ENCODE peak calls at places on chromosomes 6 and 20, in eight cellular contexts. F is lower lobe of right lung; C is esophagus squamous epithelium; V is pancreas; U is dorsolateral prefrontal cortex; W is CD8-positive, alpha-beta T cell; M is OCI-LY7; L is ovary. E is an unnamed sample.

GRCh38 chr6:128731249-128732165 is 151.4 kb upstream of the LAMA2 start:
- DNase-seq in F (no peak), C (no peak), V (no peak), U (no peak), W (no peak), M (no peak), L (no peak), E (peak)

GRCh38 chr20:35339007-35339406 is 46.8 kb upstream of the FAM83C start:
- DNase-seq in F (no peak), C (no peak), V (no peak), U (no peak), W (no peak), M (no peak), L (no peak), E (peak)

GRCh38 chr6:3751019-3751729 is at the start of gene PXDC1:
- DNase-seq in F (peak), C (no peak), V (no peak), U (no peak), W (no peak), M (no peak), L (peak), E (no peak)

GRCh38 chr6:91575032-91575431 is 988.2 kb upstream of the MAP3K7 start:
- DNase-seq in F (no peak), C (no peak), V (no peak), U (no peak), W (no peak), M (no peak), L (no peak), E (no peak)

GRCh38 chr6:16163535-16164300 is 34.8 kb downstream of the MYLIP start:
- DNase-seq in F (no peak), C (no peak), V (no peak), U (no peak), W (no peak), M (no peak), L (no peak), E (peak)

GRCh38 chr6:26553264-26553738 is 15.1 kb downstream of the HMGN4 start:
- DNase-seq in F (peak), C (no peak), V (peak), U (peak), W (peak), M (peak), L (peak), E (no peak)

GRCh38 chr6:69044534-69044933 is 409.5 kb downstream of the ADGRB3 start:
- DNase-seq in F (no peak), C (no peak), V (no peak), U (no peak), W (no peak), M (no peak), L (no peak), E (no peak)

GRCh38 chr20:46872315-46873211 is 22.1 kb upstream of the EYA2 start:
- DNase-seq in F (no peak), C (no peak), V (no peak), U (peak), W (no peak), M (peak), L (no peak), E (peak)

GRCh38 chr6:34115396-34116314 is 30.2 kb downstream of the GRM4 start:
- DNase-seq in F (no peak), C (no peak), V (no peak), U (no peak), W (no peak), M (peak), L (peak), E (peak)

GRCh38 chr20:33811763-33812672 is 870 bp downstream of the CHMP4B start:
- DNase-seq in F (peak), C (no peak), V (peak), U (no peak), W (no peak), M (peak), L (peak), E (peak)

GRCh38 chr6:103142902-103143301 is 1716.8 kb downstream of the HACE1 start:
- DNase-seq in F (no peak), C (no peak), V (no peak), U (no peak), W (no peak), M (no peak), L (no peak), E (no peak)

GRCh38 chr6:57305754-57306153 is 11.7 kb upstream of the PRIM2 start:
- DNase-seq in F (no peak), C (no peak), V (no peak), U (no peak), W (no peak), M (no peak), L (no peak), E (no peak)

GRCh38 chr6:7433211-7433610 is 43.6 kb downstream of the RIOK1 start:
- DNase-seq in F (no peak), C (no peak), V (no peak), U (no peak), W (no peak), M (no peak), L (no peak), E (no peak)

GRCh38 chr20:6007529-6008103 is 46.2 kb downstream of the LRRN4 start:
- DNase-seq in F (no peak), C (no peak), V (no peak), U (no peak), W (no peak), M (no peak), L (no peak), E (no peak)

GRCh38 chr20:25039697-25040437 is 18.1 kb downstream of the ACSS1 start:
- DNase-seq in F (peak), C (no peak), V (peak), U (peak), W (no peak), M (no peak), L (peak), E (no peak)

GRCh38 chr6:44828780-44829179 is 441.3 kb downstream of the CDC5L start:
- DNase-seq in F (no peak), C (no peak), V (no peak), U (no peak), W (no peak), M (no peak), L (no peak), E (no peak)

GRCh38 chr6:33908025-33908424 is 104.2 kb upstream of the MLN start:
- DNase-seq in F (no peak), C (no peak), V (no peak), U (no peak), W (no peak), M (no peak), L (no peak), E (no peak)

GRCh38 chr6:42781811-42782688 is at the start of gene BICRAL:
- DNase-seq in F (peak), C (no peak), V (peak), U (no peak), W (peak), M (peak), L (peak), E (peak)

GRCh38 chr6:148749678-148750077 is 2.8 kb downstream of the UST start:
- DNase-seq in F (no peak), C (no peak), V (no peak), U (no peak), W (no peak), M (no peak), L (no peak), E (no peak)

GRCh38 chr6:52647199-52647598 is 23.7 kb upstream of the TMEM14A start:
- DNase-seq in F (no peak), C (no peak), V (no peak), U (no peak), W (no peak), M (no peak), L (no peak), E (no peak)

GRCh38 chr6:77857421-77857820 is 204.6 kb downstream of the MEI4 start:
- DNase-seq in F (no peak), C (no peak), V (no peak), U (no peak), W (no peak), M (no peak), L (no peak), E (no peak)

GRCh38 chr6:113018351-113019151 is 671.4 kb downstream of the RFPL4B start:
- DNase-seq in F (no peak), C (no peak), V (peak), U (no peak), W (no peak), M (no peak), L (no peak), E (peak)

GRCh38 chr6:130717657-130718056 is 109.5 kb upstream of the SMLR1 start:
- DNase-seq in F (no peak), C (no peak), V (no peak), U (no peak), W (no peak), M (no peak), L (no peak), E (no peak)

GRCh38 chr6:28880894-28881780 is 42.6 kb downstream of the TRIM27 start:
- DNase-seq in F (no peak), C (no peak), V (peak), U (peak), W (peak), M (peak), L (peak), E (peak)

GRCh38 chr20:13006825-13007224 is 1.9 kb upstream of the SPTLC3 start:
- DNase-seq in F (no peak), C (no peak), V (no peak), U (no peak), W (no peak), M (no peak), L (no peak), E (peak)

GRCh38 chr6:143539106-143539505 is 27.6 kb upstream of the FUCA2 start:
- DNase-seq in F (no peak), C (no peak), V (no peak), U (no peak), W (no peak), M (no peak), L (no peak), E (no peak)

DNA sequence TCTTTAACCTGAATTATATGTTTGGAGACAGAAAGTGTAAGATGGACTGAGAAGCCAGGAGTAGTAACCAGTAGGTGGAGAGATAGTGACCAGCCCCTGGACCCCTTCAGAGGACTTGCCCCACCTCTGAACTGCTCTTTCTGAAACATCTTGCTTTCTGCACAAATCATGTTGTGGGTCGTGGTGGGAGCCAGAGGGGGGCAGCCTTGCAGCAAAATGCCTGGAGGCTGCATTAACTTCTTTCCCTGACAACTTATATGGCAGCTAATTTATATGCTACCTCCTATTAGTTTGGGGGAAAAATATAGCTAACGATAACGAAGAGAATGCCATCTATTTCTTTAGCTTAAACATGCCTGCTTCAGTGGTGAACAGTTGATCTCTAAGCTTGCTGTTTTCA is 859.8 kb downstream of the MAFB start:
- DNase-seq in F (no peak), C (no peak), V (no peak), U (no peak), W (no peak), M (no peak), L (no peak), E (no peak)
- TF ChIP-seq CTCF in F (peak), C (no peak), V (no peak), U (no peak), W (no peak), M (peak), L (no peak), E (no peak)

DNA sequence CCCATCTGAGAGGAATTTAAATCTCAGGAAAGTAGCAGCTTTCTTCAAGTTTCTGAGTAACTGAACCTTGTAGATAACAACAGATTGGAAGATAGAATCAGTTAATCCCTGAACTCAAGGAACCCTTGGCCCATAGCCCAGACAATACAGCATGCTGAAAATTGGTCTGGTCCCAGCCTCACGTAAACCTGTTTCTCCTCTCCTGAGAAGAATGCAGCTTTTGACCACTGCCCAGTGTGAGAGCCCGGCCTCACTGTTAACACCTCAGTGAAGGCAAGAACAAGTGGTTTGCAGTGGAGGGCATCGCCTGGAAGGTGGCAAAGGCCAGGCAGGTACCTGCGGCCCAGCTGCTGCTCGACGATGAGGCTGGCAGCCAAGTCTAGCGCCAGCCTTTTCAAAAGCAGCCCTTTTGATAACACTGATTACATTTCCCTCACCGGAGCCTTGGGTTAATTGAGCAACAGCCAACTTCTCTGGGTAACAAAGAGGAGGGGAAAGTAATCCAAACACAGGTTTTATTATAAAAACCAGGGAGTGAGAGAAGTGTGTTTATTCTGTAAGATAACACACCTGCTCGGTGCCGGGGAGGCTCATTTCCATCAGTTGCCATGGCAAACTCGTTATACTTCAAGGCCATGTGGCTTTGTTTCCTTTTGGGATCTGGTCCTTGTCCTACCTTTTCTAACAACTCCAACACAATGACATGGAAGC is 54.0 kb downstream of the TRAF3IP2 start:
- DNase-seq in F (peak), C (no peak), V (peak), U (no peak), W (no peak), M (no peak), L (no peak), E (no peak)
- H3K27ac ChIP-seq in F (peak), C (peak), V (peak), U (peak), W (no peak), M (no peak), L (peak), E (peak)

GRCh38 chr6:117505337-117505736 is 22.9 kb downstream of the DCBLD1 start:
- DNase-seq in F (no peak), C (no peak), V (no peak), U (no peak), W (no peak), M (no peak), L (no peak), E (no peak)

GRCh38 chr6:117509021-117509420 is 26.5 kb downstream of the DCBLD1 start:
- DNase-seq in F (no peak), C (no peak), V (no peak), U (no peak), W (no peak), M (no peak), L (no peak), E (no peak)

GRCh38 chr6:117504478-117505144 is 22.1 kb downstream of the DCBLD1 start:
- DNase-seq in F (no peak), C (no peak), V (no peak), U (no peak), W (no peak), M (no peak), L (no peak), E (no peak)

GRCh38 chr6:117508450-117508971 is 26.0 kb downstream of the DCBLD1 start:
- DNase-seq in F (no peak), C (no peak), V (no peak), U (no peak), W (no peak), M (no peak), L (no peak), E (no peak)

DNA sequence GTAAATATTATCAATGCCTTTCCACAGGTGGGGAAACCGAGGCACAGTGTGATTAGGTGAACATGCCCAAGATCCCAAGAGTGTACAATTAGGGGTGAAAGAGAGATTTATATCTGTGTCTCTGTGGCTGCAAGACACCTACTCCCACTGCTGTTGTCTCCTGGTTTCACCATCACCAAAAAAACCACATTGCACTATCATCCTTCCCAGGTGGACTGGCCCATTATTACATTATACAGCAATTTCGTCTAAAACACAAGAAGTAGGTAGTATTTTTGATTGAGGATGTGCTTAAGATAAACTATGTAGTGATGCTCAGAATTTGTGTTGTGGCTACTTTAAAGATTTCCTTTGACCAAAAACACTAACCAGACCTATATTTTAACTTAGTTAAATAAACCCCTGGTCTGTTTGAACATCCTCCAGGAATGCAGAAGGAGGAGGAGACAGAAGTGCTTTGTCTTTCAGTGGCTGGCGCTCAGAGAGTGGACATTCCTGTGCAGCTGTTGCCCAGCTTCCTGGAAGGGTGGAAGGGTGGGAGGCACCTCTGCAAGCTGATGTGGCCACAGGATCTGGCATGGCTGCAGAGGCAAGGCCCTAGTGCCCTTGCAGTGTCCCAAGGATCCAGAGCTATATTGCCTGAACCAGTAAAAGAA is 23.8 kb downstream of the DCBLD1 start:
- DNase-seq in F (no peak), C (no peak), V (no peak), U (no peak), W (no peak), M (no peak), L (no peak), E (no peak)
- TF ChIP-seq CTCF in F (no peak), C (no peak), V (no peak), U (no peak), W (no peak), M (no peak), L (no peak), E (no peak)

GRCh38 chr6:142013286-142013685 is 119.4 kb upstream of the GJE1 start:
- DNase-seq in F (no peak), C (no peak), V (no peak), U (no peak), W (no peak), M (no peak), L (no peak), E (peak)
- H3K27ac ChIP-seq in F (no peak), C (no peak), V (no peak), U (no peak), W (no peak), M (no peak), L (no peak), E (no peak)

DNA sequence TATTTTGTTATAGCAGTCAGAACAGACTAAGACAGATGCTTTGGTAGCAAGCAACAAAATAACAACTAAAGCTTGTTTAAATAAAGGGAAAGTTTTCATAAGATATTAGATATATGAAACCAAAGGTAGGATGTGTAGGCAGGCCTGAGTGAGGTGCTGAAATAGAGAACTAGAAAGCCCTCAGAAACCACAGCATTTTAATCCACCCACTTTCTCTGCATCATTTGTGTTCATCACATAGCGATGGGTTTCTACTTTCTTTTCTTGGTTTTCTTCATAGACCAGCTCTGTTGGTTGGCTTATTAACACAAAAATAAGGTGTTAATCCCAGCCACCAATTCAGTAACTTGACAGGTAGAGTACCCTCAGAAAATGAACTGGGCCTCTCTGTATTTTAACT is 58.6 kb downstream of the RPS12 start:
- DNase-seq in F (no peak), C (no peak), V (no peak), U (no peak), W (no peak), M (no peak), L (no peak), E (no peak)
- TF ChIP-seq CTCF in F (no peak), C (no peak), V (no peak), U (no peak), W (no peak), M (no peak), L (no peak), E (no peak)

GRCh38 chr20:37841389-37841788 is 61.5 kb upstream of the VSTM2L start:
- DNase-seq in F (no peak), C (no peak), V (no peak), U (no peak), W (no peak), M (no peak), L (no peak), E (no peak)
- H3K27ac ChIP-seq in F (no peak), C (no peak), V (no peak), U (no peak), W (no peak), M (no peak), L (no peak), E (no peak)

E was measured in RWPE1.